ENCODE peak calls at places on chromosomes 1 and 21, in eight cellular contexts. Z is cerebellar cortex, N is NCI-H1092, L is NCI-H774, C is H1, R is lower lobe of right lung, H is frontal cortex, F is germinal center. V is an unnamed sample.

GRCh38 chr1:108962681-108963051 is 618 bp downstream of the CLCC1 start:
- DNase-seq in L (no peak), H (no peak), N (no peak), F (no peak), Z (no peak), C (no peak), R (peak), V (no peak)

GRCh38 chr1:228043281-228043845 is 36.6 kb downstream of the WNT3A start:
- DNase-seq in L (no peak), Z (no peak), H (no peak), N (no peak), F (no peak), C (no peak), R (no peak), V (no peak)

GRCh38 chr21:7951854-7952519 is 2569.4 kb upstream of the TPTE start:
- DNase-seq in L (no peak), H (no peak), F (no peak), C (no peak), Z (no peak), R (no peak), N (no peak), V (no peak)

GRCh38 chr1:163250382-163250974 is 47.8 kb upstream of the RGS5 start:
- DNase-seq in H (no peak), Z (no peak), R (no peak), L (no peak), N (no peak), C (no peak), F (no peak), V (no peak)

GRCh38 chr21:26007911-26008579 is 162.5 kb downstream of the APP start:
- DNase-seq in F (no peak), L (peak), N (no peak), C (no peak), R (no peak), H (no peak), Z (peak), V (peak)

GRCh38 chr1:231591466-231591865 is 35.1 kb upstream of the DISC1 start:
- DNase-seq in L (no peak), H (no peak), N (no peak), R (no peak), F (no peak), C (no peak), Z (no peak), V (no peak)

GRCh38 chr1:98749152-98749756 is 87.7 kb downstream of the SNX7 start:
- DNase-seq in R (no peak), L (no peak), H (no peak), N (peak), F (no peak), Z (peak), C (no peak), V (peak)

GRCh38 chr1:22774483-22775182 is 64.0 kb downstream of the EPHB2 start:
- DNase-seq in N (no peak), H (no peak), L (no peak), F (no peak), C (no peak), R (no peak), Z (no peak), V (no peak)

V was measured in pons.